ENCODE peak calls at places on chromosomes 3 and 15, in eight cellular contexts. O is GM23338, W is SK-N-SH, Z is HL-60, I is K562, T is spleen, G is transverse colon, X is esophagus muscularis mucosa. Q is an unnamed sample.

GRCh38 chr3:186425788-186426730 is 64.0 kb upstream of the DGKG start:
- DNase-seq in O (peak), W (no peak), Z (peak), I (peak), T (no peak), G (no peak), X (peak), Q (no peak)

GRCh38 chr15:49438970-49439631 is 16.1 kb downstream of the FGF7 start:
- DNase-seq in O (peak), W (no peak), Z (peak), I (no peak), T (peak), G (peak), X (no peak), Q (no peak)

GRCh38 chr15:32683231-32683630 is 34.6 kb upstream of the GREM1 start:
- DNase-seq in O (no peak), W (no peak), Z (no peak), I (no peak), T (no peak), G (no peak), X (no peak), Q (no peak)

GRCh38 chr15:44535509-44536297 is 1.2 kb upstream of the EIF3J start:
- DNase-seq in O (peak), W (peak), Z (no peak), I (no peak), T (peak), G (peak), X (no peak), Q (peak)

GRCh38 chr3:186985713-186986364 is 55.5 kb downstream of the ST6GAL1 start:
- DNase-seq in O (no peak), W (no peak), Z (peak), I (no peak), T (no peak), G (no peak), X (no peak), Q (peak)

GRCh38 chr3:13504161-13504831 is 24.2 kb downstream of the HDAC11 start:
- DNase-seq in O (no peak), W (no peak), Z (no peak), I (no peak), T (peak), G (no peak), X (no peak), Q (no peak)

GRCh38 chr15:67512933-67513714 is 7.8 kb upstream of the C15orf61 start:
- DNase-seq in O (no peak), W (no peak), Z (no peak), I (no peak), T (no peak), G (no peak), X (no peak), Q (no peak)

GRCh38 chr3:159635047-159635641 is 353.5 kb upstream of the IL12A start:
- DNase-seq in O (no peak), W (no peak), Z (no peak), I (no peak), T (no peak), G (no peak), X (no peak), Q (no peak)

GRCh38 chr15:65771870-65772269 is 20.2 kb downstream of the DENND4A start:
- DNase-seq in O (no peak), W (no peak), Z (no peak), I (no peak), T (no peak), G (no peak), X (no peak), Q (no peak)

GRCh38 chr3:94069242-94069813 is 6.5 kb downstream of the NSUN3 start:
- DNase-seq in O (peak), W (peak), Z (no peak), I (no peak), T (no peak), G (no peak), X (no peak), Q (no peak)

GRCh38 chr15:27248251-27248650 is 277.3 kb downstream of the GABRG3 start:
- DNase-seq in O (no peak), W (no peak), Z (no peak), I (no peak), T (no peak), G (no peak), X (no peak), Q (no peak)

GRCh38 chr3:8845641-8846040 is 76.2 kb upstream of the OXTR start:
- DNase-seq in O (no peak), W (no peak), Z (no peak), I (no peak), T (no peak), G (no peak), X (peak), Q (no peak)

GRCh38 chr3:144265527-144266100 is 294.0 kb downstream of the DIPK2A start:
- DNase-seq in O (no peak), W (no peak), Z (no peak), I (no peak), T (no peak), G (no peak), X (no peak), Q (no peak)

GRCh38 chr3:4906107-4906621 is 73.1 kb upstream of the BHLHE40 start:
- DNase-seq in O (no peak), W (peak), Z (no peak), I (no peak), T (no peak), G (no peak), X (no peak), Q (no peak)

GRCh38 chr3:64575211-64575844 is 112.5 kb downstream of the ADAMTS9 start:
- DNase-seq in O (peak), W (peak), Z (no peak), I (peak), T (no peak), G (no peak), X (no peak), Q (no peak)

GRCh38 chr3:20104167-20104661 is 64.0 kb downstream of the KAT2B start:
- DNase-seq in O (no peak), W (no peak), Z (no peak), I (no peak), T (no peak), G (peak), X (no peak), Q (no peak)

GRCh38 chr15:53446376-53446775 is 313.1 kb downstream of the WDR72 start:
- DNase-seq in O (no peak), W (no peak), Z (no peak), I (no peak), T (no peak), G (peak), X (no peak), Q (no peak)

GRCh38 chr15:44298878-44299277 is 10.4 kb downstream of the GOLM2 start:
- DNase-seq in O (peak), W (peak), Z (no peak), I (peak), T (no peak), G (no peak), X (no peak), Q (no peak)

GRCh38 chr3:71388535-71389120 is 194.9 kb downstream of the FOXP1 start:
- DNase-seq in O (no peak), W (no peak), Z (no peak), I (no peak), T (no peak), G (no peak), X (no peak), Q (no peak)

GRCh38 chr3:28912120-28912885 is 368.6 kb upstream of the RBMS3 start:
- DNase-seq in O (no peak), W (no peak), Z (no peak), I (no peak), T (no peak), G (no peak), X (no peak), Q (no peak)

GRCh38 chr3:69290006-69290405 is 95.9 kb downstream of the FRMD4B start:
- DNase-seq in O (no peak), W (no peak), Z (no peak), I (no peak), T (no peak), G (no peak), X (no peak), Q (no peak)

GRCh38 chr3:159881828-159882309 is 106.8 kb upstream of the IL12A start:
- DNase-seq in O (peak), W (no peak), Z (no peak), I (no peak), T (no peak), G (no peak), X (peak), Q (no peak)

GRCh38 chr3:110314512-110315114 is 757.0 kb upstream of the NECTIN3 start:
- DNase-seq in O (peak), W (peak), Z (peak), I (peak), T (no peak), G (peak), X (no peak), Q (peak)

GRCh38 chr3:141686477-141687280 is 51.4 kb upstream of the RNF7 start:
- DNase-seq in O (peak), W (no peak), Z (no peak), I (no peak), T (peak), G (peak), X (no peak), Q (no peak)

GRCh38 chr3:183430325-183430957 is 2.0 kb upstream of the MCF2L2 start:
- DNase-seq in O (no peak), W (no peak), Z (no peak), I (no peak), T (no peak), G (no peak), X (no peak), Q (no peak)

GRCh38 chr15:90859234-90860131 is 8.9 kb upstream of the FURIN start:
- DNase-seq in O (peak), W (no peak), Z (no peak), I (no peak), T (no peak), G (no peak), X (no peak), Q (no peak)

GRCh38 chr15:69060744-69061143 is 46.2 kb downstream of the NOX5 start:
- DNase-seq in O (no peak), W (peak), Z (no peak), I (no peak), T (no peak), G (no peak), X (no peak), Q (no peak)

GRCh38 chr3:135539351-135539750 is 426.2 kb upstream of the PPP2R3A start:
- DNase-seq in O (no peak), W (no peak), Z (no peak), I (no peak), T (no peak), G (peak), X (peak), Q (no peak)

GRCh38 chr15:82530606-82531379 is 9.5 kb downstream of the RPS17 start:
- DNase-seq in O (peak), W (peak), Z (no peak), I (peak), T (peak), G (peak), X (no peak), Q (peak)

GRCh38 chr3:133944181-133944580 is 48.5 kb upstream of the RAB6B start:
- DNase-seq in O (no peak), W (no peak), Z (no peak), I (no peak), T (peak), G (no peak), X (no peak), Q (no peak)

GRCh38 chr3:66407281-66408218 is 93.3 kb downstream of the LRIG1 start:
- DNase-seq in O (peak), W (peak), Z (peak), I (peak), T (peak), G (peak), X (no peak), Q (peak)

GRCh38 chr3:179666436-179667035 is 13.7 kb downstream of the USP13 start:
- DNase-seq in O (peak), W (peak), Z (no peak), I (no peak), T (no peak), G (no peak), X (no peak), Q (no peak)

GRCh38 chr3:112640333-112640863 is 545 bp downstream of the CCDC80 start:
- DNase-seq in O (no peak), W (peak), Z (no peak), I (no peak), T (no peak), G (no peak), X (no peak), Q (no peak)

GRCh38 chr15:25846377-25846776 is 16.8 kb downstream of the ATP10A start:
- DNase-seq in O (no peak), W (no peak), Z (no peak), I (no peak), T (no peak), G (no peak), X (no peak), Q (no peak)

GRCh38 chr15:49036650-49037545 is 9.3 kb downstream of the SECISBP2L start:
- DNase-seq in O (no peak), W (no peak), Z (no peak), I (no peak), T (no peak), G (no peak), X (no peak), Q (no peak)

GRCh38 chr3:160618363-160618762 is 53.0 kb upstream of the KPNA4 start:
- DNase-seq in O (no peak), W (no peak), Z (no peak), I (no peak), T (no peak), G (no peak), X (no peak), Q (no peak)

GRCh38 chr3:47571391-47572165 is 7.1 kb downstream of the CSPG5 start:
- DNase-seq in O (no peak), W (no peak), Z (no peak), I (no peak), T (no peak), G (no peak), X (no peak), Q (no peak)

GRCh38 chr3:65619391-65620298 is 419.1 kb downstream of the MAGI1 start:
- DNase-seq in O (peak), W (no peak), Z (no peak), I (no peak), T (no peak), G (no peak), X (no peak), Q (no peak)

GRCh38 chr15:39803016-39803415 is 20.4 kb upstream of the FSIP1 start:
- DNase-seq in O (no peak), W (no peak), Z (no peak), I (no peak), T (no peak), G (no peak), X (no peak), Q (no peak)

GRCh38 chr15:39798382-39798781 is 15.7 kb upstream of the FSIP1 start:
- DNase-seq in O (no peak), W (no peak), Z (no peak), I (no peak), T (no peak), G (no peak), X (no peak), Q (no peak)

GRCh38 chr15:39797407-39797806 is 14.8 kb upstream of the FSIP1 start:
- DNase-seq in O (no peak), W (no peak), Z (no peak), I (no peak), T (no peak), G (peak), X (no peak), Q (no peak)

GRCh38 chr15:39801641-39802309 is 19.1 kb upstream of the FSIP1 start:
- DNase-seq in O (peak), W (no peak), Z (no peak), I (peak), T (no peak), G (peak), X (no peak), Q (no peak)

GRCh38 chr15:39799552-39800011 is 16.9 kb upstream of the FSIP1 start:
- DNase-seq in O (no peak), W (no peak), Z (no peak), I (no peak), T (peak), G (no peak), X (no peak), Q (no peak)
- TF ChIP-seq POLR2AphosphoS5 in O (no peak), W (no peak), Z (no peak), I (no peak), T (no peak), G (no peak), X (no peak), Q (no peak)

DNA sequence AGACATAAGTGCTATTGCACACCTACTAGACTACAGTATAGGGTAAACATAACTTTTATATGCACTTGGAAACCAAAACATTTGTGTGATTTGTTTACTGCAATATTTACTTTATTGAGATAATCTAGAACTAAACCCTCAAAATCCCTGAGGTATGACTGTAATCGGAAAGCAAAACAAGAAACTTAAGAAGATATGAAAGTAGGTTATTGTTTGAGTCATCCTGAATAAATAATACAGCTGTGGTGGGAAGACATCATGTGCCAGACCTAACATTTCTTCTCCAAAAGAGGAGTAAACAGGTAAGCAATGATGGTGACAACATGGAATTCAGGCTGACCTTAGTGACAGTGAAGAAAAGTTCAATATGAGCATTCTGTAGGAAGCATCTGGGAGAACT is 765.5 kb downstream of the OTOL1 start:
- DNase-seq in O (no peak), W (no peak), Z (no peak), I (no peak), T (no peak), G (no peak), X (no peak), Q (no peak)
- TF ChIP-seq POLR2AphosphoS5 in O (no peak), W (no peak), Z (no peak), I (no peak), T (no peak), G (no peak), X (no peak), Q (no peak)

GRCh38 chr3:197352382-197352781 is 54.0 kb upstream of the DLG1 start:
- DNase-seq in O (no peak), W (peak), Z (no peak), I (no peak), T (no peak), G (peak), X (no peak), Q (no peak)
- TF ChIP-seq POLR2AphosphoS5 in O (no peak), W (no peak), Z (no peak), I (no peak), T (no peak), G (peak), X (peak), Q (no peak)

GRCh38 chr3:194270627-194271458 is 80.3 kb downstream of the CPN2 start:
- DNase-seq in O (no peak), W (peak), Z (no peak), I (no peak), T (peak), G (peak), X (peak), Q (no peak)
- TF ChIP-seq POLR2AphosphoS5 in O (no peak), W (peak), Z (no peak), I (no peak), T (peak), G (peak), X (peak), Q (no peak)

DNA sequence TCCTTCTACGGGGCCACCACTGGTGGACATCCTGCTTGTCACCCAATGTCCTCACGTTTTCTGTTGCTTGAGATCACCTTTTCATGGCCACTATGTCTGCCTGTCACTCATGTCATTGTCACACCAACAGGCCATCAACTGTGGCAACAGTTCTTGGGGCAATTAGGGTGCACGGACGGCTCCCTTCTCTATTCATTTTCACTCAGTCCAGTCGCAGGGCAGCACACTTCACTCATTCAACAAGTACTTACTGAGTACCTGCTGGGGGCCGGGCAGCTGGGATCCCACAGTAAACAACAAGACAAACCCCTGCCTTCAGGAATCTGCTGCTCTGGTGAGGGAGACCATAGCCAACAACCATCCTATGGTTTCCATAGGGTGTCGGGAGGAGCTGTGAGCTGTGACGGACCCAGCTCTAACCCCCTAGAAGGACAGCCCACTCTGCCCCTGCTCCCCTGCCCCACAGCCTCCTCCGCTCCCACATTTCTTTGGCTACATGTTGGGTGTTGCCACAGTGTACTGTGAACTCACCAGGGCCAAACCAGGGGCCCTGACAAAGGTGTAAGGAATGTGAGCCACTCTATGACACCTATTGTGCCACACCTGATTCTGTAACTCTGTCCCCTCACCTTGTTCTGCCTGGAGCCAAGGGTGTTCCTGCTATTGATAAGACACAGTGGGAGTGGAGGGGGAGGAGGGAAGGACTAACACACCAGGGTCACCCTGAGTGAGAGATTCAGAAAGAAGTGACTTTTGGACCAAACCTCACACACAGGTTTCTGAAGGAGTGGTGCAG is 1.9 kb downstream of the VILL start:
- DNase-seq in O (no peak), W (no peak), Z (no peak), I (peak), T (peak), G (peak), X (no peak), Q (no peak)
- TF ChIP-seq POLR2AphosphoS5 in O (no peak), W (no peak), Z (no peak), I (no peak), T (no peak), G (peak), X (no peak), Q (no peak)

GRCh38 chr15:81313686-81314085 is 10.3 kb downstream of the STARD5 start:
- DNase-seq in O (no peak), W (no peak), Z (no peak), I (no peak), T (no peak), G (no peak), X (no peak), Q (no peak)

GRCh38 chr15:81310480-81310879 is 13.5 kb downstream of the STARD5 start:
- DNase-seq in O (no peak), W (no peak), Z (no peak), I (no peak), T (no peak), G (no peak), X (no peak), Q (no peak)

GRCh38 chr15:81314378-81314777 is 9.6 kb downstream of the STARD5 start:
- DNase-seq in O (no peak), W (no peak), Z (no peak), I (no peak), T (peak), G (no peak), X (no peak), Q (no peak)

GRCh38 chr15:81311834-81312459 is 12.0 kb downstream of the STARD5 start:
- DNase-seq in O (no peak), W (no peak), Z (no peak), I (no peak), T (peak), G (no peak), X (no peak), Q (no peak)

GRCh38 chr15:81312790-81313543 is 11.0 kb downstream of the STARD5 start:
- DNase-seq in O (no peak), W (no peak), Z (peak), I (no peak), T (peak), G (peak), X (peak), Q (no peak)
- TF ChIP-seq POLR2AphosphoS5 in O (no peak), W (peak), Z (no peak), I (no peak), T (peak), G (peak), X (peak), Q (no peak)

DNA sequence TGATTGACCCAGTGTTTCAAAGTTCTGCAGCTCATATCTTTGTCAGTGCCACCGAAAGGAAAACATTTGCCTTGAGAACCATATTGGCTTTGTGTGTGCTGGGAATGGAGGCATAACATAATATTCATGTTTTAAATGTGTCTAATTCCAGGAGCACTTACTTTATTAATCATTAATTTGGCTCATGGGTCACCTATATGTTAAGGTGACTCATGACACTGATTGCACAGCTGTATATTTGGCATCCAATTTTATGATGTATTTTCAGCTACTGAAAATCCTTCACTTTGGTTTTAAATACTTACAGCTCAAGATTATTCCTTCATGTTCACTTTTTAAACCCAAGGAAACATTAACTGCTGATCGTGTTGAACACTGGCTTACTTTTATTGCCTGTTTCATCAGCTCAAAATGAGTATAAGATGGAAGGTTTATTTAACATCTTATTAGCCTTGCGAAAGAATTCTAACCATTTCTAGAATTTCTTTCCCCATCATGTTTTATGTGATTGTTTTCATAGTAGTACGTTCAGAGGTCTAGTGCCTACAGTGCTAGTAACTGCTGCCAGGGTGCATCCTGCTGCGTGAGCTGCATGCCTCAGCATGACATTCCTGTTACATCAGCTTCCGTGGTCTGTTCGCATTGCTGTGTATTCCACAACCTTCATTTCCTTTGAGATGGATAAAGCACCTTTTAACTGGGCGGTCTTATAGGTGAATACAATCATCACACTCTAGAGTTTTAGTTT is 63.7 kb downstream of the LRCH3 start:
- DNase-seq in O (peak), W (no peak), Z (no peak), I (no peak), T (no peak), G (no peak), X (no peak), Q (no peak)
- TF ChIP-seq POLR2AphosphoS5 in O (no peak), W (no peak), Z (no peak), I (no peak), T (no peak), G (no peak), X (no peak), Q (no peak)

Q was measured in GM12892.